ENCODE peak calls at places on chromosomes 16 and 17, in seven cellular contexts. Y is RWPE2, N is lower leg skin, M is sigmoid colon, B is HFF-Myc, D is right atrium auricular region, Q is type B pancreatic cell. H is an unnamed sample.
A peak's percentile ranks its signal among the peaks of the same experiment; 100 is the strongest.

GRCh38 chr17:7553356-7553755 is 4.5 kb downstream of the TNFSF12 start:
- DNase-seq in Y (no peak), N (no peak), M (no peak), B (no peak), D (no peak), Q (no peak), H (no peak)

GRCh38 chr16:57884655-57885133 is 82.4 kb upstream of the KIFC3 start:
- DNase-seq in Y (no peak), N (no peak), M (no peak), B (no peak), D (no peak), Q (no peak), H (peak; percentile 48)

GRCh38 chr17:36144014-36144413 is 32.4 kb downstream of the TBC1D3B start:
- DNase-seq in Y (no peak), N (no peak), M (no peak), B (no peak), D (no peak), Q (no peak), H (no peak)

GRCh38 chr16:55349867-55350266 is 25.9 kb downstream of the IRX6 start:
- DNase-seq in Y (no peak), N (no peak), M (no peak), B (peak; percentile 39), D (no peak), Q (no peak), H (no peak)

GRCh38 chr17:28760987-28761562 is 17.3 kb downstream of the TRAF4 start:
- DNase-seq in Y (no peak), N (no peak), M (peak; percentile 78), B (no peak), D (no peak), Q (no peak), H (no peak)

GRCh38 chr16:389317-389716 is 7.5 kb upstream of the PGAP6 start:
- DNase-seq in Y (no peak), N (no peak), M (no peak), B (no peak), D (no peak), Q (no peak), H (no peak)

GRCh38 chr17:46264456-46265198 is 30.3 kb upstream of the LRRC37A start:
- DNase-seq in Y (no peak), N (no peak), M (no peak), B (peak; percentile 61), D (no peak), Q (no peak), H (no peak)

GRCh38 chr16:72637306-72637705 is 410.6 kb downstream of the ZFHX3 start:
- DNase-seq in Y (peak; percentile 68), N (no peak), M (no peak), B (peak; percentile 29), D (no peak), Q (no peak), H (no peak)

GRCh38 chr16:71883849-71884638 is at the start of gene ZNF821:
- DNase-seq in Y (no peak), N (peak; percentile 52), M (peak; percentile 86), B (peak; percentile 19), D (peak; percentile 58), Q (peak; percentile 92), H (no peak)

GRCh38 chr17:68777243-68777855 is 176.2 kb upstream of the FAM20A start:
- DNase-seq in Y (no peak), N (peak; percentile 81), M (peak; percentile 77), B (peak; percentile 73), D (peak; percentile 85), Q (no peak), H (no peak)

GRCh38 chr17:3770471-3770870 is 30.5 kb downstream of the ITGAE start:
- DNase-seq in Y (no peak), N (no peak), M (no peak), B (no peak), D (no peak), Q (no peak), H (no peak)

GRCh38 chr16:13351651-13352217 is 450.3 kb downstream of the SHISA9 start:
- DNase-seq in Y (no peak), N (no peak), M (no peak), B (no peak), D (no peak), Q (no peak), H (no peak)

GRCh38 chr16:88017006-88017405 is 65.8 kb downstream of the BANP start:
- DNase-seq in Y (no peak), N (no peak), M (peak; percentile 51), B (no peak), D (no peak), Q (no peak), H (peak; percentile 68)

GRCh38 chr17:69608808-69609494 is 194.5 kb downstream of the MAP2K6 start:
- DNase-seq in Y (no peak), N (peak; percentile 24), M (no peak), B (peak; percentile 82), D (no peak), Q (no peak), H (no peak)

GRCh38 chr17:44502598-44503079 is 567 bp downstream of the GPATCH8 start:
- DNase-seq in Y (no peak), N (no peak), M (no peak), B (no peak), D (no peak), Q (no peak), H (no peak)

GRCh38 chr17:51012538-51012937 is 108.1 kb downstream of the SPAG9 start:
- DNase-seq in Y (no peak), N (no peak), M (no peak), B (no peak), D (no peak), Q (no peak), H (no peak)

GRCh38 chr17:14790518-14790917 is 474.6 kb downstream of the PMP22 start:
- DNase-seq in Y (no peak), N (no peak), M (no peak), B (no peak), D (no peak), Q (no peak), H (no peak)

GRCh38 chr17:49388290-49388640 is 26.2 kb upstream of the ZNF652 start:
- DNase-seq in Y (no peak), N (no peak), M (no peak), B (no peak), D (no peak), Q (no peak), H (no peak)

GRCh38 chr16:60907645-60908044 is 1128.6 kb downstream of the CDH8 start:
- DNase-seq in Y (no peak), N (no peak), M (no peak), B (no peak), D (no peak), Q (no peak), H (no peak)

GRCh38 chr16:15482068-15482747 is 47.8 kb downstream of the BMERB1 start:
- DNase-seq in Y (peak; percentile 94), N (peak; percentile 40), M (peak; percentile 85), B (peak; percentile 99), D (no peak), Q (peak; percentile 49), H (no peak)
- TF ChIP-seq CTCF in Y (peak; percentile 32), N (no peak), M (no peak), B (no peak), D (no peak), Q (no peak), H (peak; percentile 25)

DNA sequence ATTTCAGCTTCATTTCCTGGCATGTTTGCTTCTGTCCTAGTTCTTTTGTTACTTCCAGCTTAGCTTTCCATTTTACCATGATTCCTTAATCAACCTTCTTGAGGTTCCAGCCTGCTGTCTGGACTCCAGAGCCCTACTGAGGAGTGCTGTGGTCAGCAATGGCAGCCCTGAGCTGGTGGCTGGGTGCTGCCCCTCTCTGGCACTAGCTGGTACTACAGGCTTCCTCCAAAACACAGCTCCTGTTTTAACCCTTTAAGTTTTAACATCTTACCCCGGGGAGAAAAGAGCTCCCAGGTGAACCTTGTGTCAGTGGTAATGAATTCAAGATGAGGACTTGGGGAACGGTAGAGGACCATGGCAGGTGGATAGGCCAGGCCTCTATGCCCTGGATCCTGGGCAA is 395.5 kb downstream of the TMEM114 start:
- DNase-seq in Y (no peak), N (no peak), M (no peak), B (no peak), D (no peak), Q (no peak), H (no peak)
- TF ChIP-seq CTCF in Y (no peak), N (no peak), M (no peak), B (peak; percentile 18), D (no peak), Q (peak; percentile 72), H (no peak)

GRCh38 chr17:73870035-73870434 is 225.8 kb upstream of the SDK2 start:
- DNase-seq in Y (no peak), N (no peak), M (no peak), B (no peak), D (no peak), Q (no peak), H (no peak)
- TF ChIP-seq CTCF in Y (no peak), N (no peak), M (no peak), B (no peak), D (no peak), Q (no peak), H (no peak)

GRCh38 chr16:8088820-8089338 is 501.4 kb downstream of the TMEM114 start:
- DNase-seq in Y (no peak), N (no peak), M (no peak), B (no peak), D (no peak), Q (no peak), H (no peak)
- TF ChIP-seq CTCF in Y (no peak), N (no peak), M (no peak), B (no peak), D (no peak), Q (no peak), H (no peak)

GRCh38 chr17:27747462-27748359 is 52.6 kb downstream of the NOS2 start:
- DNase-seq in Y (no peak), N (no peak), M (no peak), B (no peak), D (peak; percentile 34), Q (no peak), H (no peak)
- TF ChIP-seq CTCF in Y (no peak), N (no peak), M (no peak), B (peak; percentile 47), D (no peak), Q (peak; percentile 62), H (peak; percentile 39)